ENCODE peak calls at places on chromosomes 11 and 22, in seven cellular contexts. M is SK-N-SH, U is H1, Y is HCT116, D is K562, R is GM12878, V is HepG2. W is an unnamed sample.

GRCh38 chr22:26439559-26439958 is 10.5 kb downstream of the ASPHD2 start:
- DNase-seq in R (no peak), V (no peak), Y (no peak), D (no peak), M (no peak), U (no peak), W (no peak)

GRCh38 chr22:28711820-28712777 is 29.5 kb downstream of the CHEK2 start:
- DNase-seq in V (peak; percentile 97), U (no peak), D (no peak), R (no peak), M (no peak), Y (no peak), W (no peak)

GRCh38 chr11:114152162-114152561 is 92.7 kb downstream of the ZBTB16 start:
- DNase-seq in V (no peak), U (no peak), R (no peak), M (no peak), D (no peak), Y (no peak), W (no peak)

GRCh38 chr11:129704831-129705230 is 110.8 kb upstream of the TMEM45B start:
- DNase-seq in R (no peak), M (no peak), V (no peak), D (no peak), Y (no peak), U (no peak), W (no peak)

GRCh38 chr11:16032974-16033373 is 323.4 kb downstream of the SOX6 start:
- DNase-seq in D (no peak), M (no peak), V (no peak), U (no peak), R (no peak), Y (no peak), W (no peak)

GRCh38 chr11:16785520-16786128 is 47.2 kb downstream of the C11orf58 start:
- DNase-seq in M (peak; percentile 84), Y (peak; percentile 54), U (no peak), V (peak; percentile 63), D (peak; percentile 78), R (peak; percentile 17), W (peak; percentile 73)

GRCh38 chr11:129959687-129960086 is 42.9 kb downstream of the PRDM10 start:
- DNase-seq in M (no peak), D (no peak), R (no peak), U (no peak), Y (no peak), V (no peak), W (no peak)

GRCh38 chr11:66728760-66729385 is at the start of gene SPTBN2:
- DNase-seq in U (no peak), R (no peak), M (no peak), Y (no peak), D (peak; percentile 77), V (no peak), W (no peak)

GRCh38 chr11:637333-637592 is 194 bp downstream of the DRD4 start:
- DNase-seq in R (no peak), V (no peak), U (no peak), M (peak; percentile 65), Y (no peak), D (no peak), W (no peak)

GRCh38 chr11:86978756-86979608 is 23.8 kb upstream of the FZD4 start:
- DNase-seq in R (no peak), Y (peak; percentile 21), D (peak; percentile 42), V (no peak), M (peak; percentile 50), U (no peak), W (no peak)

GRCh38 chr11:2892215-2893020 is 6.8 kb upstream of the CDKN1C start:
- DNase-seq in R (no peak), M (peak; percentile 92), D (peak; percentile 87), Y (no peak), U (peak; percentile 59), V (no peak), W (no peak)

GRCh38 chr11:117095301-117096139 is 2.7 kb downstream of the SIK3 start:
- DNase-seq in M (no peak), V (peak; percentile 82), D (peak; percentile 77), Y (no peak), U (no peak), R (no peak), W (peak; percentile 83)

GRCh38 chr22:36227396-36227795 is 11.9 kb downstream of the APOL2 start:
- DNase-seq in V (no peak), U (no peak), D (no peak), R (no peak), Y (no peak), M (no peak), W (no peak)
- TF ChIP-seq JUND in V (no peak), U (no peak), D (no peak), R (no peak), Y (no peak), M (no peak), W (no peak)

GRCh38 chr22:36369922-36370781 is 17.6 kb downstream of the MYH9 start:
- DNase-seq in M (no peak), U (no peak), V (peak; percentile 72), D (peak; percentile 58), Y (no peak), R (no peak), W (peak; percentile 67)
- TF ChIP-seq JUND in M (no peak), U (no peak), V (peak; percentile 52), D (peak; percentile 88), Y (no peak), R (no peak), W (no peak)

DNA sequence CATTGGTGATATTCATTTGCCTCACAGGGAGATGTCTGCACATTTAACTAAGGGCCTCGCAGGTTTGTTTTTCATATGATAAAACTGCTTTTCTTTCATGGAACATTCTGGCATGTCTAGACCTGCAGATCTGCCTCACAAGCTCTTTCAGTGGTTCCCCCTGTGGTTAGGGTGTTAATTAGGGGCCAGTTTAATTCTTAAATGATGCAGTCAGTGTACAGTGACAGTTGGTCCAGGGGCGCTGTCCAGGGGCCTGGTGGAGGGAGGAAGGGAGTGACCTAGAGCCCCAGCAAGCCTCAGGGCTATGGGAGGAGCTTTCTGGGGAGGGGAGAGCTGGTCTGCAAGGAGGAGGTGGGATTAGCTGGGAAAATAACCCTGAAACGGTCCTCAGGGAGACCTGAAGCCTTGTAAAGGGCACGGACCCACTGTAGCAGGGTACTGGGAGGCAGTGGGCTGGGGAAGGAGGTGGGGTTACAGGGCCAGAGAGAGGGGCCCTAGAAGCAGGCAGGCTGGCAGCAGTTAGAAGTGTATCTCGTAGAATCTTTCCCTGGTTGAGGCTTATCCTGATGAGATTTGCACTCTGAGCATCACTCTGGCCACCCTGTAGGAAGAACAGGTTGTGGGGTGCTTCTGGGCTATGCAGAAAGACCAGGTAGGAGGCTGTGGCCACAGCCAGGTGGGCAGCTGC is 29.4 kb downstream of the FBLN1 start:
- DNase-seq in U (no peak), M (peak; percentile 71), Y (no peak), R (no peak), V (no peak), D (no peak), W (no peak)
- TF ChIP-seq JUND in U (no peak), M (no peak), Y (no peak), R (no peak), V (no peak), D (no peak), W (no peak)

DNA sequence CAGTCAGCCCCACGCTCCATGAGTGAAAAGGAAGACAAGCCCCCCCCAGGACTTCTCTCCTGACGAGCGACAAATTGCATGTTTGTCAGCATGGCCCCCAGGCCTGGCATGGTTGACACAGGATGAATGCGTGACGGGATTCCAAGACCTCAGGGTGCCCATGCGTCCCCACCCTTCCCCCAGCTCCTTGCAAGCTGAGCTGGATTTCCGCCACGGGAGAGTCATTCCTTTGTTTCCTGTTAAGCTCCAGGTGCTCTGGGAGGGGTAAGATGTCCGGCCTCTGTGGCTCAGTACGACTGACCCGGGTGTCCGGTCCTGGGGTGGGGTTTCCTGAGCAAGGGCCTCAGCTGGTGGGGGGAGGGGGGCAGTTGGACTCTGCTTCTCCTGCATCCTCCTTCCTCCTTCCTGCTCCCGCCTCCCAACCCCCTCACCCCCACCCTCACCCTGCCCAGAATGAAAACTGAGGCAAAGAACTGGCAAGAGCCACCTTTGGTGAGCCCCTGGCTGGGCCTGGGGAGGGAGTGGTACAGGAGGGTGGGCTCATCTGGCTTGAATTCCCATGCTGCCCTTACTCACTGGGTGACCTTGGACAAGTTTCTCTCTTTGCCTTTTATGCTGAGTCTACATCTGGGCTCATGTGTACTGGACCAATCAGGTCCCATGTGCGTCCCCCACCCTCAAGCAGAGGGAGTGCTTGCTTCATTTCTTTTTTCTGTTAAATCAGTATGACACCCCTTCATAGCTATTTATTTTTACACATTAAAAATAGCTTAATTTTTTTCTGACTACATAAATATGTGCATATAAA is 2.5 kb downstream of the CDC42EP2 start:
- DNase-seq in M (no peak), Y (peak; percentile 55), U (no peak), D (peak; percentile 46), V (peak; percentile 77), R (no peak), W (no peak)
- TF ChIP-seq JUND in M (no peak), Y (no peak), U (no peak), D (no peak), V (no peak), R (no peak), W (no peak)

DNA sequence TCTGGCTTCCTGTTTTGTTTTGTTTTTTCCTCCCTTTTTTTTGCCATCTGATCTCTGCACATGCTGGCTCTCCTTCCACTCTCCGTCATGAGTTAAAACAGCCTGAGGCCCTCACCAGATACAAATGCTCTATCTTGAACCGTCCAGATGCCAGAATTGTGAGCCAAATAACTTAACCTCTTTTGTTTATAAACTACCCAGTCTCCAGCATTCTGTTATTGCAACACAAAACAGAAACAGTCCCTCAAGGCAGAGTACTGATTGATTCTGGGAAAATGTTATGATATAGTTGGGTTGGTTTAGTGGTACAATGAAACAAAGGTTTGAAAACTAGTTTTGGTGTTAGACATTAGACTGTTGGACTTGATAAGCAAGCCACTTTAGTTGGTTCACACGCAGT is 1390.0 kb upstream of the RAG2 start:
- DNase-seq in R (no peak), M (peak; percentile 28), D (no peak), U (no peak), V (no peak), Y (no peak), W (no peak)
- TF ChIP-seq JUND in R (no peak), M (no peak), D (no peak), U (no peak), V (no peak), Y (no peak), W (no peak)

GRCh38 chr22:38317995-38318715 is 922 bp upstream of the CSNK1E start:
- DNase-seq in V (peak; percentile 77), D (peak; percentile 84), R (no peak), M (no peak), Y (peak; percentile 81), U (no peak), W (peak; percentile 82)
- TF ChIP-seq JUND in V (no peak), D (peak; percentile 58), R (no peak), M (no peak), Y (no peak), U (no peak), W (no peak)

DNA sequence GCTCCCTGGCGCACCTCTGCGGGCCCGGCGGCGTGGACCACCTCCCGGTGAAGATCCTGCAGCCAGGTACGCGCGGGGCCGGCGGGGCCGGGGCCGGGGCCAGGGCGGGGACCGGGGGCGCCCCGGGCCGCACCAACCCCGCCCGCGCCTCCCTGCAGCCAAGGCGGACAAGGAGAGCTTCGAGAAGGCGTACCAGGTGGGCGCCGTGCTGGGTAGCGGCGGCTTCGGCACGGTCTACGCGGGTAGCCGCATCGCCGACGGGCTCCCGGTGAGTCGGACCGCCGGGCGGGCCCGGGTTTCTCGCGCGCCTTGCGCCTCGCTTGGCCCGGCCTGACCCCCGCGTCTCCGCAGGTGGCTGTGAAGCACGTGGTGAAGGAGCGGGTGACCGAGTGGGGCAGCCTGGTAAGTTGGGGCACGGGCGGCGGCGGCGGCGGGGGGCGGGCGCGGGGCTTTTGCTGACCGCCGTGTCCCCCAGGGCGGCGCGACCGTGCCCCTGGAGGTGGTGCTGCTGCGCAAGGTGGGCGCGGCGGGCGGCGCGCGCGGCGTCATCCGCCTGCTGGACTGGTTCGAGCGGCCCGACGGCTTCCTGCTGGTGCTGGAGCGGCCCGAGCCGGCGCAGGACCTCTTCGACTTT is 512 bp downstream of the PIM3 start:
- DNase-seq in V (no peak), M (peak; percentile 66), Y (no peak), U (no peak), R (no peak), D (no peak), W (no peak)
- TF ChIP-seq JUND in V (no peak), M (no peak), Y (no peak), U (no peak), R (no peak), D (no peak), W (no peak)